ENCODE peak calls at places on chromosomes 4 and X, in six cellular contexts. X is KBM-7; U is ACHN; R is brain microvascular endothelial cell; J is AG08395; C is activated naive CD4-positive, alpha-beta T cell treated with anti-CD3 and anti-CD28 coated beads for 36 hours. S is an unnamed sample.

GRCh38 chrX:11531226-11531625 is 134.5 kb downstream of the ARHGAP6 start:
- DNase-seq in X (peak; percentile 3), U (peak; percentile 2), R (no peak), J (peak; percentile 26), C (no peak), S (no peak)

GRCh38 chrX:80876877-80877276 is 67.2 kb upstream of the BRWD3 start:
- DNase-seq in X (peak; percentile 41), U (peak; percentile 28), R (no peak), J (peak; percentile 33), C (no peak), S (peak; percentile 45)

GRCh38 chr4:78876568-78877320 is 62.5 kb downstream of the PAQR3 start:
- DNase-seq in X (no peak), U (no peak), R (no peak), J (no peak), C (no peak), S (no peak)

GRCh38 chrX:129058405-129058804 is 464.9 kb downstream of the SMARCA1 start:
- DNase-seq in X (no peak), U (no peak), R (no peak), J (no peak), C (no peak), S (no peak)

GRCh38 chr4:8067945-8068894 is 90.4 kb downstream of the ABLIM2 start:
- DNase-seq in X (no peak), U (no peak), R (no peak), J (no peak), C (no peak), S (no peak)

GRCh38 chr4:80529021-80529420 is 193.5 kb downstream of the CFAP299 start:
- DNase-seq in X (no peak), U (no peak), R (no peak), J (no peak), C (no peak), S (no peak)

GRCh38 chrX:108310511-108310910 is 127.7 kb downstream of the COL4A6 start:
- DNase-seq in X (no peak), U (no peak), R (no peak), J (no peak), C (no peak), S (no peak)

GRCh38 chr4:148834804-148835598 is 392.8 kb upstream of the NR3C2 start:
- DNase-seq in X (peak; percentile 64), U (no peak), R (no peak), J (peak; percentile 70), C (no peak), S (peak; percentile 87)

GRCh38 chrX:135396566-135396965 is 25.2 kb upstream of the SMIM10L2A start:
- DNase-seq in X (no peak), U (no peak), R (no peak), J (no peak), C (no peak), S (no peak)

GRCh38 chrX:136694491-136695087 is 46.6 kb downstream of the CD40LG start:
- DNase-seq in X (peak; percentile 51), U (peak; percentile 25), R (peak; percentile 25), J (peak; percentile 68), C (peak; percentile 45), S (peak; percentile 62)

GRCh38 chr4:21209854-21210253 is 509.6 kb downstream of the PACRGL start:
- DNase-seq in X (no peak), U (no peak), R (no peak), J (no peak), C (no peak), S (no peak)

GRCh38 chr4:88244821-88245579 is 39.4 kb downstream of the PPM1K start:
- DNase-seq in X (no peak), U (no peak), R (no peak), J (no peak), C (peak; percentile 61), S (peak; percentile 32)

GRCh38 chrX:72169008-72169728 is 12.4 kb upstream of the PIN4 start:
- DNase-seq in X (no peak), U (no peak), R (no peak), J (no peak), C (peak; percentile 30), S (no peak)

GRCh38 chr4:8644461-8644891 is 51.9 kb downstream of the CPZ start:
- DNase-seq in X (no peak), U (no peak), R (no peak), J (no peak), C (no peak), S (peak; percentile 25)

GRCh38 chrX:134669378-134670098 is 11.3 kb upstream of the PLAC1 start:
- DNase-seq in X (no peak), U (peak; percentile 7), R (peak; percentile 85), J (peak; percentile 98), C (no peak), S (peak; percentile 79)

GRCh38 chr4:123892997-123893745 is 496.6 kb downstream of the SPRY1 start:
- DNase-seq in X (peak; percentile 29), U (no peak), R (no peak), J (peak; percentile 38), C (no peak), S (peak; percentile 6)

GRCh38 chr4:172601195-172601594 is 567.4 kb upstream of the GALNT7 start:
- DNase-seq in X (no peak), U (no peak), R (no peak), J (no peak), C (no peak), S (no peak)

GRCh38 chrX:115448146-115448545 is 112.8 kb upstream of the PLS3 start:
- DNase-seq in X (no peak), U (no peak), R (no peak), J (no peak), C (no peak), S (no peak)

GRCh38 chrX:47272013-47272408 is 39.2 kb downstream of the USP11 start:
- DNase-seq in X (no peak), U (no peak), R (no peak), J (no peak), C (no peak), S (no peak)

GRCh38 chr4:183430987-183431347 is 13.5 kb upstream of the CDKN2AIP start:
- DNase-seq in X (no peak), U (no peak), R (no peak), J (no peak), C (no peak), S (no peak)

GRCh38 chrX:86002076-86002896 is 45.1 kb downstream of the CHM start:
- DNase-seq in X (peak; percentile 60), U (peak; percentile 0), R (peak; percentile 63), J (no peak), C (no peak), S (peak; percentile 80)

GRCh38 chrX:103607385-103608304 is at the start of gene TCEAL3:
- DNase-seq in X (peak; percentile 43), U (peak; percentile 31), R (no peak), J (peak; percentile 56), C (peak; percentile 20), S (peak; percentile 43)

GRCh38 chrX:55919367-55920221 is 202.0 kb downstream of the RRAGB start:
- DNase-seq in X (no peak), U (no peak), R (no peak), J (no peak), C (no peak), S (peak; percentile 23)

GRCh38 chr4:83552924-83553323 is 17.0 kb downstream of the GPAT3 start:
- DNase-seq in X (peak; percentile 27), U (peak; percentile 74), R (peak; percentile 34), J (peak; percentile 6), C (no peak), S (peak; percentile 90)

GRCh38 chr4:152083348-152083747 is 322.5 kb upstream of the GATB start:
- DNase-seq in X (no peak), U (no peak), R (no peak), J (no peak), C (no peak), S (peak; percentile 89)

GRCh38 chrX:133151320-133151719 is 54.4 kb upstream of the USP26 start:
- DNase-seq in X (no peak), U (peak; percentile 80), R (no peak), J (no peak), C (no peak), S (peak; percentile 89)

GRCh38 chr4:67106846-67107467 is 438.3 kb downstream of the CENPC start:
- DNase-seq in X (no peak), U (no peak), R (no peak), J (no peak), C (no peak), S (peak; percentile 6)

GRCh38 chr4:76708986-76709385 is 189.0 kb downstream of the SOWAHB start:
- DNase-seq in X (no peak), U (no peak), R (no peak), J (no peak), C (no peak), S (no peak)

GRCh38 chr4:86594559-86595425 is 677 bp downstream of the PTPN13 start:
- DNase-seq in X (peak; percentile 91), U (peak; percentile 88), R (peak; percentile 78), J (peak; percentile 80), C (peak; percentile 7), S (peak; percentile 78)

GRCh38 chrX:13652256-13653021 is 502 bp upstream of the TCEANC start:
- DNase-seq in X (no peak), U (peak; percentile 63), R (peak; percentile 87), J (peak; percentile 70), C (no peak), S (peak; percentile 80)

GRCh38 chr4:188826393-188826792 is 687.2 kb downstream of the TRIML1 start:
- DNase-seq in X (no peak), U (no peak), R (no peak), J (no peak), C (no peak), S (no peak)

GRCh38 chr4:98181815-98182214 is 38.5 kb upstream of the STPG2 start:
- DNase-seq in X (no peak), U (peak; percentile 1), R (peak; percentile 13), J (no peak), C (no peak), S (peak; percentile 17)

GRCh38 chrX:3393581-3394111 is 47.2 kb upstream of the MXRA5 start:
- DNase-seq in X (no peak), U (no peak), R (no peak), J (no peak), C (no peak), S (no peak)

GRCh38 chr4:24160358-24160757 is 270.5 kb upstream of the PPARGC1A start:
- DNase-seq in X (no peak), U (no peak), R (no peak), J (no peak), C (no peak), S (peak; percentile 81)

S was measured in kidney tubule cell.